ENCODE peak calls at places on chromosome 22, in four cellular contexts. C is nephron progenitor cell; B is activated naive CD4-positive, alpha-beta T cell treated with Interleukin-2 at 50 U/mL for 16 hours; P is nucleus accumbens. H is an unnamed sample.

GRCh38 chr22:45473626-45474237 is 29.0 kb upstream of the FBLN1 start:
- DNase-seq in P (no peak), C (no peak), B (no peak), H (no peak)

GRCh38 chr22:39132871-39133524 is 19.5 kb downstream of the CBX7 start:
- DNase-seq in P (no peak), C (no peak), B (no peak), H (no peak)

GRCh38 chr22:31926969-31927368 is 17.4 kb upstream of the YWHAH start:
- DNase-seq in C (no peak), P (peak), B (no peak), H (no peak)

GRCh38 chr22:50148991-50149721 is 21.4 kb upstream of the PANX2 start:
- DNase-seq in B (peak), C (peak), P (no peak), H (peak)

GRCh38 chr22:30655532-30655931 is 12.1 kb downstream of the DUSP18 start:
- DNase-seq in C (no peak), B (no peak), P (no peak), H (no peak)

GRCh38 chr22:19757140-19757984 is 3.2 kb upstream of the TBX1 start:
- DNase-seq in C (no peak), B (no peak), P (no peak), H (no peak)

GRCh38 chr22:50544746-50545253 is 899 bp upstream of the KLHDC7B start:
- DNase-seq in B (no peak), C (no peak), P (no peak), H (no peak)

GRCh38 chr22:38240734-38241252 is 32.0 kb downstream of the TMEM184B start:
- DNase-seq in B (no peak), P (peak), C (no peak), H (no peak)

GRCh38 chr22:28231423-28231822 is 312.4 kb upstream of the PITPNB start:
- DNase-seq in C (peak), P (no peak), B (no peak), H (no peak)

GRCh38 chr22:36197065-36197440 is 4.6 kb downstream of the APOL4 start:
- DNase-seq in C (peak), P (no peak), B (no peak), H (no peak)

GRCh38 chr22:23845661-23846469 is 7.1 kb upstream of the DERL3 start:
- DNase-seq in P (no peak), C (no peak), B (no peak), H (no peak)

GRCh38 chr22:35539910-35540599 is 576 bp upstream of the RASD2 start:
- DNase-seq in P (peak), B (peak), C (peak), H (peak)

GRCh38 chr22:22198751-22199150 is 45.8 kb upstream of the VPREB1 start:
- DNase-seq in B (no peak), P (no peak), C (no peak), H (no peak)

GRCh38 chr22:20431520-20432237 is 5.9 kb downstream of the SCARF2 start:
- DNase-seq in P (no peak), B (no peak), C (no peak), H (no peak)

GRCh38 chr22:27331526-27332281 is 469.9 kb downstream of the MN1 start:
- DNase-seq in C (peak), B (no peak), P (no peak), H (no peak)

GRCh38 chr22:42326786-42327185 is 56.3 kb upstream of the TCF20 start:
- DNase-seq in B (no peak), C (no peak), P (no peak), H (no peak)

GRCh38 chr22:35477911-35478582 is 62.6 kb upstream of the RASD2 start:
- DNase-seq in C (peak), P (no peak), B (no peak), H (no peak)

GRCh38 chr22:49394116-49394785 is 433.4 kb downstream of the BRD1 start:
- DNase-seq in B (no peak), P (no peak), C (no peak), H (no peak)

GRCh38 chr22:20257474-20258299 is 10.4 kb downstream of the RTN4R start:
- DNase-seq in B (no peak), P (no peak), C (no peak), H (no peak)

GRCh38 chr22:36486619-36487384 is 5.4 kb upstream of the TXN2 start:
- DNase-seq in B (peak), P (no peak), C (peak), H (peak)

GRCh38 chr22:37996079-37996478 is 11.7 kb upstream of the SOX10 start:
- DNase-seq in B (no peak), C (no peak), P (no peak), H (no peak)

GRCh38 chr22:27110985-27111451 is 453.6 kb downstream of the MIAT start:
- DNase-seq in P (no peak), C (no peak), B (no peak), H (no peak)